ENCODE peak calls at places on chromosomes 11 and 22, in four cellular contexts. D is skeletal muscle cell; X is kidney epithelial cell; H is CD8-positive, alpha-beta T cell. R is an unnamed sample.

GRCh38 chr22:26428515-26429457 is at the start of gene ASPHD2:
- DNase-seq in H (peak), D (no peak), X (no peak), R (peak)

GRCh38 chr11:23988381-23989006 is 508.4 kb upstream of the LUZP2 start:
- DNase-seq in H (no peak), X (no peak), D (peak), R (no peak)

GRCh38 chr22:45207981-45208664 is 32.6 kb downstream of the KIAA0930 start:
- DNase-seq in X (no peak), D (peak), H (no peak), R (peak)

GRCh38 chr22:31650391-31650790 is 11.6 kb downstream of the PISD start:
- DNase-seq in H (no peak), D (peak), X (peak), R (no peak)

GRCh38 chr11:8028766-8029165 is 41.6 kb downstream of the EIF3F start:
- DNase-seq in H (no peak), X (no peak), D (no peak), R (no peak)

GRCh38 chr11:79100093-79100704 is 340.6 kb downstream of the TENM4 start:
- DNase-seq in H (no peak), X (no peak), D (no peak), R (no peak)

GRCh38 chr11:76802621-76803020 is 19.5 kb downstream of the TSKU start:
- DNase-seq in X (no peak), H (no peak), D (no peak), R (no peak)

GRCh38 chr11:15800121-15800800 is 556.1 kb downstream of the SOX6 start:
- DNase-seq in H (no peak), D (peak), X (no peak), R (no peak)

GRCh38 chr11:128042290-128042751 is 545.0 kb downstream of the ETS1 start:
- DNase-seq in H (no peak), D (no peak), X (no peak), R (no peak)

GRCh38 chr11:3903207-3903896 is 47.9 kb downstream of the STIM1 start:
- DNase-seq in X (no peak), D (no peak), H (no peak), R (no peak)

GRCh38 chr11:113789675-113790320 is 10.2 kb downstream of the CLDN25 start:
- DNase-seq in D (no peak), X (no peak), H (no peak), R (no peak)

GRCh38 chr22:30650508-30651116 is 15.0 kb downstream of the SLC35E4 start:
- DNase-seq in D (no peak), H (no peak), X (no peak), R (no peak)

GRCh38 chr11:47280099-47280498 is 10.2 kb downstream of the MADD start:
- DNase-seq in D (no peak), H (no peak), X (no peak), R (no peak)

GRCh38 chr11:115132829-115133228 is 371.4 kb downstream of the CADM1 start:
- DNase-seq in D (no peak), H (no peak), X (no peak), R (no peak)

GRCh38 chr22:23376256-23376655 is 195.9 kb downstream of the BCR start:
- DNase-seq in X (no peak), D (no peak), H (no peak), R (peak)

GRCh38 chr11:5631969-5632635 is 7.3 kb downstream of the TRIM34 start:
- DNase-seq in D (no peak), X (no peak), H (no peak), R (no peak)

GRCh38 chr11:60316317-60316716 is 10.7 kb upstream of the MS4A6E start:
- DNase-seq in X (no peak), H (no peak), D (no peak), R (no peak)

GRCh38 chr11:57439786-57440185 is 12.9 kb upstream of the SLC43A3 start:
- DNase-seq in X (no peak), D (no peak), H (no peak), R (no peak)

GRCh38 chr11:82765466-82766034 is 31.9 kb upstream of the FAM181B start:
- DNase-seq in X (no peak), H (no peak), D (no peak), R (no peak)

GRCh38 chr11:117600261-117600783 is 196.7 kb downstream of the DSCAML1 start:
- DNase-seq in X (no peak), H (no peak), D (no peak), R (no peak)

GRCh38 chr22:42473484-42474193 is 41.4 kb upstream of the NFAM1 start:
- DNase-seq in X (peak), D (peak), H (no peak), R (peak)

GRCh38 chr22:41830174-41830573 is 2.7 kb upstream of the SREBF2 start:
- DNase-seq in D (no peak), X (no peak), H (no peak), R (no peak)

DNA sequence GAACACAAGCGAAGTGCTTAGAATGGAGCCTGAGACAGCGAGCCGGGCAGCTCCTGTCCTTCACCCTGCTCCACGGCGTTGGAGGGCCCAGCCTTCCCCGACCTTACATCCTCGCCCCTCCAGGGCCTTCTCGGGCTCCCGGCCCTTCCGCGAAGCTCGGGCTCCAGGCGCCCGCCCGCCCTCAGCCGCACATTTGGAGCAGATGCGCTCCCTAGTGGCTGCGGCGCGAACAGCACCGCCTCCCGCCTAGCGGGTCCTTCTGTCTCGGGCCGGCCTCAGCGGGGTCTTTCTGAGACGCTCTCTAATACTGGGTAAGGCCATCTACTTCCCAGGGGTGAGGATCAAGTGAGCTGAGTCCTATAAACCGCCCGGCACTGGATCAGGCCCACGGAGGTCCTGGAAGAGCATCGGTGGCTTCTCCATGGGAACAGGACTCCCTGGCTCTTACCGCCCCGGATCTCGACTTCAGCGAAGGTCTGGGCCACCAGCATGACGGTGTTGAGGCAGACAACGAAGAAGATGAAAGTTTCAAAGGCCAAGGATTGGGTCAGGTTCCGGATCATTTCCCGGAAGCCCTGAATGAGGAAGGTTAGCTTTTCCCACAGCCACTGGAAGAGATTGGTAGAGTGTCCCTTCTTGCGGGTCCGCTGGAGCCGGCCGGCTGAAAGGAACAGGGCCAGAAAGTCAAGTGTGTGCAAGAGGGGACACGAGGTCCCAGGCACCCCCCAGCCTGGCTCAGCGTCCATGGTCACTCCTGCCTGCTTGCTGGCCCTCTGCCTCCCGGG is 3.7 kb downstream of the CATSPER1 start:
- DNase-seq in D (no peak), X (no peak), H (peak), R (no peak)
- H3K4me3 ChIP-seq in D (no peak), X (no peak), H (peak), R (no peak)

DNA sequence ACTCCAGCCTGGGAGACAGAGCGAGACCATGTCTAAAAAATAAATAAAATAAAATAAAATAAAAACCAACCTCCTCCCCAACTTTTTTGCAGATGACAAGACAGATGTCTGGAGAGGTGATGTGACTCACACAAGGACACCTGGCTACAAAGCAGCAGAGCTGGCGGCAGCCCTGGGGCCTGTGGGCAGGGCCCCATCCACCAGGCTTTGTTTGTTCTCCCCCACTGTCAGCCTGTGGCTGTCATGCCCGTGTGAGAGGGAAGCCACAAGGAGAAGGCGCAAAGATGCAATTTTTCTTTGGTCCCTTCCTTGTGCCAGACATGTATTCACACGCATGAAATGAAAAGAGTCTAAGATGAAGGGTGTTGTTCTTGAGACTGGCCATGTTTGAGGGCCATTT is 16.6 kb downstream of the CD59 start:
- DNase-seq in X (no peak), D (no peak), H (no peak), R (no peak)
- H3K4me3 ChIP-seq in X (no peak), D (no peak), H (no peak), R (no peak)

GRCh38 chr22:20114506-20115475 is 1.1 kb upstream of the RANBP1 start:
- DNase-seq in H (no peak), D (no peak), X (no peak), R (no peak)
- H3K4me3 ChIP-seq in H (no peak), D (no peak), X (no peak), R (peak)

GRCh38 chr22:37660709-37661045 is 2.2 kb downstream of the PDXP start:
- DNase-seq in D (no peak), X (no peak), H (no peak), R (no peak)

GRCh38 chr22:37659897-37660708 is 1.6 kb downstream of the PDXP start:
- DNase-seq in H (no peak), D (no peak), X (no peak), R (no peak)

GRCh38 chr22:37662039-37662438 is 3.5 kb downstream of the PDXP start:
- DNase-seq in H (no peak), D (no peak), X (no peak), R (no peak)

GRCh38 chr22:37659066-37659896 is 758 bp downstream of the PDXP start:
- DNase-seq in D (no peak), X (no peak), H (no peak), R (no peak)

GRCh38 chr22:37661160-37661924 is 2.8 kb downstream of the PDXP start:
- DNase-seq in D (no peak), H (peak), X (no peak), R (no peak)
- H3K4me3 ChIP-seq in D (no peak), H (no peak), X (no peak), R (peak)